ENCODE peak calls at places on chromosome 17, in ten cellular contexts. One of them, this sample, is unnamed.

GRCh38 chr17:59769891-59770290 is 62.4 kb downstream of the VMP1 start:
- DNase-seq in upper lobe of right lung: no peak
- DNase-seq in BJ: no peak
- DNase-seq in activated T-cell treated with anti-CD3 and anti-CD28 coated beads, Interleukin-2, amount 50 U/mL, for 72 hours: no peak
- DNase-seq in cortex of kidney: no peak
- DNase-seq in bronchial epithelial cell: peak
- DNase-seq in stimulated activated naive CD8-positive, alpha-beta T cell treated with anti-CD3 and anti-CD28 coated beads, Interleukin-15, amount 100 ng/mL, for 72 hours: no peak
- DNase-seq in left ventricle myocardium superior: no peak
- DNase-seq in G401: no peak
- DNase-seq in COR-L47: no peak
- DNase-seq in this sample: no peak

GRCh38 chr17:18026408-18026776 is 12.6 kb downstream of the ATPAF2 start:
- DNase-seq in upper lobe of right lung: no peak
- DNase-seq in BJ: no peak
- DNase-seq in activated T-cell treated with anti-CD3 and anti-CD28 coated beads, Interleukin-2, amount 50 U/mL, for 72 hours: peak
- DNase-seq in cortex of kidney: no peak
- DNase-seq in bronchial epithelial cell: peak
- DNase-seq in stimulated activated naive CD8-positive, alpha-beta T cell treated with anti-CD3 and anti-CD28 coated beads, Interleukin-15, amount 100 ng/mL, for 72 hours: peak
- DNase-seq in left ventricle myocardium superior: peak
- DNase-seq in G401: no peak
- DNase-seq in COR-L47: peak
- DNase-seq in this sample: no peak

GRCh38 chr17:7266784-7267183 is 4.5 kb upstream of the CLDN7 start:
- DNase-seq in upper lobe of right lung: no peak
- DNase-seq in BJ: no peak
- DNase-seq in activated T-cell treated with anti-CD3 and anti-CD28 coated beads, Interleukin-2, amount 50 U/mL, for 72 hours: no peak
- DNase-seq in cortex of kidney: no peak
- DNase-seq in bronchial epithelial cell: peak
- DNase-seq in stimulated activated naive CD8-positive, alpha-beta T cell treated with anti-CD3 and anti-CD28 coated beads, Interleukin-15, amount 100 ng/mL, for 72 hours: no peak
- DNase-seq in left ventricle myocardium superior: no peak
- DNase-seq in G401: no peak
- DNase-seq in COR-L47: no peak
- DNase-seq in this sample: no peak

GRCh38 chr17:80818871-80819270 is 172.8 kb upstream of the CHMP6 start:
- DNase-seq in upper lobe of right lung: peak
- DNase-seq in BJ: no peak
- DNase-seq in activated T-cell treated with anti-CD3 and anti-CD28 coated beads, Interleukin-2, amount 50 U/mL, for 72 hours: no peak
- DNase-seq in cortex of kidney: no peak
- DNase-seq in bronchial epithelial cell: no peak
- DNase-seq in stimulated activated naive CD8-positive, alpha-beta T cell treated with anti-CD3 and anti-CD28 coated beads, Interleukin-15, amount 100 ng/mL, for 72 hours: no peak
- DNase-seq in left ventricle myocardium superior: no peak
- DNase-seq in G401: no peak
- DNase-seq in COR-L47: no peak
- DNase-seq in this sample: no peak

GRCh38 chr17:31251075-31251474 is 46.0 kb downstream of the OMG start:
- DNase-seq in upper lobe of right lung: no peak
- DNase-seq in BJ: no peak
- DNase-seq in activated T-cell treated with anti-CD3 and anti-CD28 coated beads, Interleukin-2, amount 50 U/mL, for 72 hours: no peak
- DNase-seq in cortex of kidney: no peak
- DNase-seq in bronchial epithelial cell: no peak
- DNase-seq in stimulated activated naive CD8-positive, alpha-beta T cell treated with anti-CD3 and anti-CD28 coated beads, Interleukin-15, amount 100 ng/mL, for 72 hours: no peak
- DNase-seq in left ventricle myocardium superior: no peak
- DNase-seq in G401: no peak
- DNase-seq in COR-L47: no peak
- DNase-seq in this sample: peak

GRCh38 chr17:62653002-62653830 is 25.7 kb downstream of the MRC2 start:
- DNase-seq in upper lobe of right lung: peak
- DNase-seq in BJ: no peak
- DNase-seq in activated T-cell treated with anti-CD3 and anti-CD28 coated beads, Interleukin-2, amount 50 U/mL, for 72 hours: peak
- DNase-seq in cortex of kidney: no peak
- DNase-seq in bronchial epithelial cell: no peak
- DNase-seq in stimulated activated naive CD8-positive, alpha-beta T cell treated with anti-CD3 and anti-CD28 coated beads, Interleukin-15, amount 100 ng/mL, for 72 hours: peak
- DNase-seq in left ventricle myocardium superior: peak
- DNase-seq in G401: no peak
- DNase-seq in COR-L47: peak
- DNase-seq in this sample: peak

GRCh38 chr17:36824678-36825091 is 112.6 kb upstream of the LHX1 start:
- DNase-seq in upper lobe of right lung: no peak
- DNase-seq in BJ: no peak
- DNase-seq in activated T-cell treated with anti-CD3 and anti-CD28 coated beads, Interleukin-2, amount 50 U/mL, for 72 hours: no peak
- DNase-seq in cortex of kidney: no peak
- DNase-seq in bronchial epithelial cell: peak
- DNase-seq in stimulated activated naive CD8-positive, alpha-beta T cell treated with anti-CD3 and anti-CD28 coated beads, Interleukin-15, amount 100 ng/mL, for 72 hours: no peak
- DNase-seq in left ventricle myocardium superior: no peak
- DNase-seq in G401: no peak
- DNase-seq in COR-L47: no peak
- DNase-seq in this sample: peak

GRCh38 chr17:57493171-57493570 is 236.8 kb downstream of the MSI2 start:
- DNase-seq in upper lobe of right lung: no peak
- DNase-seq in BJ: no peak
- DNase-seq in activated T-cell treated with anti-CD3 and anti-CD28 coated beads, Interleukin-2, amount 50 U/mL, for 72 hours: no peak
- DNase-seq in cortex of kidney: no peak
- DNase-seq in bronchial epithelial cell: no peak
- DNase-seq in stimulated activated naive CD8-positive, alpha-beta T cell treated with anti-CD3 and anti-CD28 coated beads, Interleukin-15, amount 100 ng/mL, for 72 hours: no peak
- DNase-seq in left ventricle myocardium superior: no peak
- DNase-seq in G401: no peak
- DNase-seq in COR-L47: no peak
- DNase-seq in this sample: peak

GRCh38 chr17:66190738-66191606 is 961 bp downstream of the CEP112 start:
- DNase-seq in upper lobe of right lung: no peak
- DNase-seq in BJ: no peak
- DNase-seq in activated T-cell treated with anti-CD3 and anti-CD28 coated beads, Interleukin-2, amount 50 U/mL, for 72 hours: no peak
- DNase-seq in cortex of kidney: no peak
- DNase-seq in bronchial epithelial cell: peak
- DNase-seq in stimulated activated naive CD8-positive, alpha-beta T cell treated with anti-CD3 and anti-CD28 coated beads, Interleukin-15, amount 100 ng/mL, for 72 hours: no peak
- DNase-seq in left ventricle myocardium superior: no peak
- DNase-seq in G401: peak
- DNase-seq in COR-L47: no peak
- DNase-seq in this sample: no peak

GRCh38 chr17:37064166-37064565 is 115.4 kb downstream of the AATF start:
- DNase-seq in upper lobe of right lung: no peak
- DNase-seq in BJ: no peak
- DNase-seq in activated T-cell treated with anti-CD3 and anti-CD28 coated beads, Interleukin-2, amount 50 U/mL, for 72 hours: no peak
- DNase-seq in cortex of kidney: no peak
- DNase-seq in bronchial epithelial cell: no peak
- DNase-seq in stimulated activated naive CD8-positive, alpha-beta T cell treated with anti-CD3 and anti-CD28 coated beads, Interleukin-15, amount 100 ng/mL, for 72 hours: no peak
- DNase-seq in left ventricle myocardium superior: no peak
- DNase-seq in G401: no peak
- DNase-seq in COR-L47: no peak
- DNase-seq in this sample: no peak

GRCh38 chr17:82356845-82357355 is 2.1 kb upstream of the TEX19 start:
- DNase-seq in upper lobe of right lung: peak
- DNase-seq in BJ: no peak
- DNase-seq in activated T-cell treated with anti-CD3 and anti-CD28 coated beads, Interleukin-2, amount 50 U/mL, for 72 hours: no peak
- DNase-seq in cortex of kidney: no peak
- DNase-seq in bronchial epithelial cell: no peak
- DNase-seq in stimulated activated naive CD8-positive, alpha-beta T cell treated with anti-CD3 and anti-CD28 coated beads, Interleukin-15, amount 100 ng/mL, for 72 hours: no peak
- DNase-seq in left ventricle myocardium superior: no peak
- DNase-seq in G401: no peak
- DNase-seq in COR-L47: peak
- DNase-seq in this sample: no peak

GRCh38 chr17:15744885-15745284 is 12.8 kb downstream of the TBC1D26 start:
- DNase-seq in upper lobe of right lung: no peak
- DNase-seq in BJ: no peak
- DNase-seq in activated T-cell treated with anti-CD3 and anti-CD28 coated beads, Interleukin-2, amount 50 U/mL, for 72 hours: no peak
- DNase-seq in cortex of kidney: no peak
- DNase-seq in bronchial epithelial cell: no peak
- DNase-seq in stimulated activated naive CD8-positive, alpha-beta T cell treated with anti-CD3 and anti-CD28 coated beads, Interleukin-15, amount 100 ng/mL, for 72 hours: no peak
- DNase-seq in left ventricle myocardium superior: no peak
- DNase-seq in G401: no peak
- DNase-seq in COR-L47: no peak
- DNase-seq in this sample: no peak

GRCh38 chr17:8016632-8017424 is 14.4 kb downstream of the GUCY2D start:
- DNase-seq in upper lobe of right lung: peak
- DNase-seq in BJ: no peak
- DNase-seq in activated T-cell treated with anti-CD3 and anti-CD28 coated beads, Interleukin-2, amount 50 U/mL, for 72 hours: peak
- DNase-seq in cortex of kidney: no peak
- DNase-seq in bronchial epithelial cell: peak
- DNase-seq in stimulated activated naive CD8-positive, alpha-beta T cell treated with anti-CD3 and anti-CD28 coated beads, Interleukin-15, amount 100 ng/mL, for 72 hours: peak
- DNase-seq in left ventricle myocardium superior: no peak
- DNase-seq in G401: peak
- DNase-seq in COR-L47: no peak
- DNase-seq in this sample: peak

GRCh38 chr17:81923302-81924260 is 4.0 kb downstream of the MAFG start:
- DNase-seq in upper lobe of right lung: peak
- DNase-seq in BJ: no peak
- DNase-seq in activated T-cell treated with anti-CD3 and anti-CD28 coated beads, Interleukin-2, amount 50 U/mL, for 72 hours: no peak
- DNase-seq in cortex of kidney: no peak
- DNase-seq in bronchial epithelial cell: peak
- DNase-seq in stimulated activated naive CD8-positive, alpha-beta T cell treated with anti-CD3 and anti-CD28 coated beads, Interleukin-15, amount 100 ng/mL, for 72 hours: no peak
- DNase-seq in left ventricle myocardium superior: peak
- DNase-seq in G401: peak
- DNase-seq in COR-L47: no peak
- DNase-seq in this sample: peak

GRCh38 chr17:80889897-80890550 is 101.6 kb upstream of the CHMP6 start:
- DNase-seq in upper lobe of right lung: no peak
- DNase-seq in BJ: no peak
- DNase-seq in activated T-cell treated with anti-CD3 and anti-CD28 coated beads, Interleukin-2, amount 50 U/mL, for 72 hours: peak
- DNase-seq in cortex of kidney: no peak
- DNase-seq in bronchial epithelial cell: no peak
- DNase-seq in stimulated activated naive CD8-positive, alpha-beta T cell treated with anti-CD3 and anti-CD28 coated beads, Interleukin-15, amount 100 ng/mL, for 72 hours: no peak
- DNase-seq in left ventricle myocardium superior: peak
- DNase-seq in G401: no peak
- DNase-seq in COR-L47: no peak
- DNase-seq in this sample: peak

GRCh38 chr17:76414334-76415295 is 30.2 kb downstream of the SPHK1 start:
- DNase-seq in upper lobe of right lung: peak
- DNase-seq in BJ: no peak
- DNase-seq in activated T-cell treated with anti-CD3 and anti-CD28 coated beads, Interleukin-2, amount 50 U/mL, for 72 hours: no peak
- DNase-seq in cortex of kidney: no peak
- DNase-seq in bronchial epithelial cell: no peak
- DNase-seq in stimulated activated naive CD8-positive, alpha-beta T cell treated with anti-CD3 and anti-CD28 coated beads, Interleukin-15, amount 100 ng/mL, for 72 hours: no peak
- DNase-seq in left ventricle myocardium superior: peak
- DNase-seq in G401: peak
- DNase-seq in COR-L47: peak
- DNase-seq in this sample: no peak

GRCh38 chr17:66355510-66355909 is 53.1 kb downstream of the PRKCA start:
- DNase-seq in upper lobe of right lung: no peak
- DNase-seq in BJ: no peak
- DNase-seq in activated T-cell treated with anti-CD3 and anti-CD28 coated beads, Interleukin-2, amount 50 U/mL, for 72 hours: no peak
- DNase-seq in cortex of kidney: no peak
- DNase-seq in bronchial epithelial cell: no peak
- DNase-seq in stimulated activated naive CD8-positive, alpha-beta T cell treated with anti-CD3 and anti-CD28 coated beads, Interleukin-15, amount 100 ng/mL, for 72 hours: no peak
- DNase-seq in left ventricle myocardium superior: no peak
- DNase-seq in G401: no peak
- DNase-seq in COR-L47: no peak
- DNase-seq in this sample: no peak

GRCh38 chr17:48753794-48754499 is 25.4 kb upstream of the HOXB13 start:
- DNase-seq in upper lobe of right lung: no peak
- DNase-seq in BJ: no peak
- DNase-seq in activated T-cell treated with anti-CD3 and anti-CD28 coated beads, Interleukin-2, amount 50 U/mL, for 72 hours: no peak
- DNase-seq in cortex of kidney: no peak
- DNase-seq in bronchial epithelial cell: no peak
- DNase-seq in stimulated activated naive CD8-positive, alpha-beta T cell treated with anti-CD3 and anti-CD28 coated beads, Interleukin-15, amount 100 ng/mL, for 72 hours: no peak
- DNase-seq in left ventricle myocardium superior: no peak
- DNase-seq in G401: no peak
- DNase-seq in COR-L47: no peak
- DNase-seq in this sample: no peak

GRCh38 chr17:229130-229944 is 47.9 kb upstream of the DOC2B start:
- DNase-seq in upper lobe of right lung: peak
- DNase-seq in BJ: no peak
- DNase-seq in activated T-cell treated with anti-CD3 and anti-CD28 coated beads, Interleukin-2, amount 50 U/mL, for 72 hours: no peak
- DNase-seq in cortex of kidney: no peak
- DNase-seq in bronchial epithelial cell: no peak
- DNase-seq in stimulated activated naive CD8-positive, alpha-beta T cell treated with anti-CD3 and anti-CD28 coated beads, Interleukin-15, amount 100 ng/mL, for 72 hours: no peak
- DNase-seq in left ventricle myocardium superior: no peak
- DNase-seq in G401: no peak
- DNase-seq in COR-L47: no peak
- DNase-seq in this sample: no peak

GRCh38 chr17:44987883-44988195 is 19.7 kb upstream of the C1QL1 start:
- DNase-seq in upper lobe of right lung: no peak
- DNase-seq in BJ: no peak
- DNase-seq in activated T-cell treated with anti-CD3 and anti-CD28 coated beads, Interleukin-2, amount 50 U/mL, for 72 hours: no peak
- DNase-seq in cortex of kidney: no peak
- DNase-seq in bronchial epithelial cell: no peak
- DNase-seq in stimulated activated naive CD8-positive, alpha-beta T cell treated with anti-CD3 and anti-CD28 coated beads, Interleukin-15, amount 100 ng/mL, for 72 hours: no peak
- DNase-seq in left ventricle myocardium superior: no peak
- DNase-seq in G401: no peak
- DNase-seq in COR-L47: no peak
- DNase-seq in this sample: no peak

GRCh38 chr17:1032391-1032790 is 35.5 kb downstream of the TIMM22 start:
- DNase-seq in upper lobe of right lung: no peak
- DNase-seq in BJ: no peak
- DNase-seq in activated T-cell treated with anti-CD3 and anti-CD28 coated beads, Interleukin-2, amount 50 U/mL, for 72 hours: no peak
- DNase-seq in cortex of kidney: no peak
- DNase-seq in bronchial epithelial cell: no peak
- DNase-seq in stimulated activated naive CD8-positive, alpha-beta T cell treated with anti-CD3 and anti-CD28 coated beads, Interleukin-15, amount 100 ng/mL, for 72 hours: no peak
- DNase-seq in left ventricle myocardium superior: no peak
- DNase-seq in G401: no peak
- DNase-seq in COR-L47: no peak
- DNase-seq in this sample: no peak

GRCh38 chr17:74282587-74283370 is 8.7 kb downstream of the DNAI2 start:
- DNase-seq in upper lobe of right lung: no peak
- DNase-seq in BJ: no peak
- DNase-seq in activated T-cell treated with anti-CD3 and anti-CD28 coated beads, Interleukin-2, amount 50 U/mL, for 72 hours: peak
- DNase-seq in cortex of kidney: no peak
- DNase-seq in bronchial epithelial cell: peak
- DNase-seq in stimulated activated naive CD8-positive, alpha-beta T cell treated with anti-CD3 and anti-CD28 coated beads, Interleukin-15, amount 100 ng/mL, for 72 hours: peak
- DNase-seq in left ventricle myocardium superior: no peak
- DNase-seq in G401: no peak
- DNase-seq in COR-L47: no peak
- DNase-seq in this sample: peak

GRCh38 chr17:9401434-9401833 is 174.2 kb downstream of the STX8 start:
- DNase-seq in upper lobe of right lung: no peak
- DNase-seq in BJ: no peak
- DNase-seq in activated T-cell treated with anti-CD3 and anti-CD28 coated beads, Interleukin-2, amount 50 U/mL, for 72 hours: no peak
- DNase-seq in cortex of kidney: no peak
- DNase-seq in bronchial epithelial cell: peak
- DNase-seq in stimulated activated naive CD8-positive, alpha-beta T cell treated with anti-CD3 and anti-CD28 coated beads, Interleukin-15, amount 100 ng/mL, for 72 hours: no peak
- DNase-seq in left ventricle myocardium superior: no peak
- DNase-seq in G401: no peak
- DNase-seq in COR-L47: no peak
- DNase-seq in this sample: peak

GRCh38 chr17:601462-602303 is 113.0 kb downstream of the VPS53 start:
- DNase-seq in upper lobe of right lung: no peak
- DNase-seq in BJ: no peak
- DNase-seq in activated T-cell treated with anti-CD3 and anti-CD28 coated beads, Interleukin-2, amount 50 U/mL, for 72 hours: no peak
- DNase-seq in cortex of kidney: no peak
- DNase-seq in bronchial epithelial cell: no peak
- DNase-seq in stimulated activated naive CD8-positive, alpha-beta T cell treated with anti-CD3 and anti-CD28 coated beads, Interleukin-15, amount 100 ng/mL, for 72 hours: no peak
- DNase-seq in left ventricle myocardium superior: no peak
- DNase-seq in G401: peak
- DNase-seq in COR-L47: no peak
- DNase-seq in this sample: no peak

GRCh38 chr17:50603340-50603739 is 31.3 kb upstream of the ABCC3 start:
- DNase-seq in upper lobe of right lung: no peak
- DNase-seq in BJ: no peak
- DNase-seq in activated T-cell treated with anti-CD3 and anti-CD28 coated beads, Interleukin-2, amount 50 U/mL, for 72 hours: no peak
- DNase-seq in cortex of kidney: no peak
- DNase-seq in bronchial epithelial cell: no peak
- DNase-seq in stimulated activated naive CD8-positive, alpha-beta T cell treated with anti-CD3 and anti-CD28 coated beads, Interleukin-15, amount 100 ng/mL, for 72 hours: no peak
- DNase-seq in left ventricle myocardium superior: no peak
- DNase-seq in G401: no peak
- DNase-seq in COR-L47: peak
- DNase-seq in this sample: peak

GRCh38 chr17:15270628-15271381 is 5.7 kb upstream of the PMP22 start:
- DNase-seq in upper lobe of right lung: no peak
- DNase-seq in BJ: no peak
- DNase-seq in activated T-cell treated with anti-CD3 and anti-CD28 coated beads, Interleukin-2, amount 50 U/mL, for 72 hours: no peak
- DNase-seq in cortex of kidney: no peak
- DNase-seq in bronchial epithelial cell: no peak
- DNase-seq in stimulated activated naive CD8-positive, alpha-beta T cell treated with anti-CD3 and anti-CD28 coated beads, Interleukin-15, amount 100 ng/mL, for 72 hours: no peak
- DNase-seq in left ventricle myocardium superior: no peak
- DNase-seq in G401: no peak
- DNase-seq in COR-L47: no peak
- DNase-seq in this sample: no peak

GRCh38 chr17:4405038-4405669 is 28.6 kb upstream of the SPNS3 start:
- DNase-seq in upper lobe of right lung: no peak
- DNase-seq in BJ: no peak
- DNase-seq in activated T-cell treated with anti-CD3 and anti-CD28 coated beads, Interleukin-2, amount 50 U/mL, for 72 hours: no peak
- DNase-seq in cortex of kidney: no peak
- DNase-seq in bronchial epithelial cell: no peak
- DNase-seq in stimulated activated naive CD8-positive, alpha-beta T cell treated with anti-CD3 and anti-CD28 coated beads, Interleukin-15, amount 100 ng/mL, for 72 hours: no peak
- DNase-seq in left ventricle myocardium superior: no peak
- DNase-seq in G401: no peak
- DNase-seq in COR-L47: no peak
- DNase-seq in this sample: no peak

GRCh38 chr17:7241783-7242716 is at the start of gene GABARAP:
- DNase-seq in upper lobe of right lung: peak
- DNase-seq in BJ: no peak
- DNase-seq in activated T-cell treated with anti-CD3 and anti-CD28 coated beads, Interleukin-2, amount 50 U/mL, for 72 hours: peak
- DNase-seq in cortex of kidney: no peak
- DNase-seq in bronchial epithelial cell: peak
- DNase-seq in stimulated activated naive CD8-positive, alpha-beta T cell treated with anti-CD3 and anti-CD28 coated beads, Interleukin-15, amount 100 ng/mL, for 72 hours: peak
- DNase-seq in left ventricle myocardium superior: peak
- DNase-seq in G401: peak
- DNase-seq in COR-L47: peak
- DNase-seq in this sample: peak